ENCODE peak calls at places on chromosomes 6 and 20, in six cellular contexts. E is A549; V is kidney; R is esophagus squamous epithelium; C is CD8-positive, alpha-beta T cell; J is bronchial epithelial cell. H is an unnamed sample.

GRCh38 chr6:140319209-140319608 is 944.8 kb upstream of the CITED2 start:
- DNase-seq in E (no peak), V (no peak), R (no peak), C (no peak), J (no peak), H (peak; percentile 86)

GRCh38 chr6:139926711-139927110 is 552.3 kb upstream of the CITED2 start:
- DNase-seq in E (no peak), V (no peak), R (no peak), C (no peak), J (no peak), H (peak; percentile 41)

GRCh38 chr6:168013250-168013915 is 15.9 kb downstream of the KIF25 start:
- DNase-seq in E (no peak), V (no peak), R (no peak), C (no peak), J (no peak), H (no peak)

GRCh38 chr20:34984756-34985261 is 29.1 kb downstream of the MYH7B start:
- DNase-seq in E (no peak), V (peak; percentile 60), R (no peak), C (no peak), J (no peak), H (no peak)

GRCh38 chr6:43193929-43194328 is 11.9 kb downstream of the CUL9 start:
- DNase-seq in E (no peak), V (no peak), R (no peak), C (no peak), J (no peak), H (no peak)

GRCh38 chr6:25637946-25638345 is 14.1 kb upstream of the SCGN start:
- DNase-seq in E (no peak), V (no peak), R (no peak), C (no peak), J (peak; percentile 15), H (no peak)

GRCh38 chr6:27541212-27541931 is 68.5 kb upstream of the ZNF184 start:
- DNase-seq in E (no peak), V (no peak), R (no peak), C (no peak), J (peak; percentile 31), H (peak; percentile 20)

GRCh38 chr6:68718379-68719073 is 83.4 kb downstream of the ADGRB3 start:
- DNase-seq in E (no peak), V (no peak), R (no peak), C (no peak), J (peak; percentile 87), H (peak; percentile 44)

GRCh38 chr6:116963972-116964371 is 86.9 kb downstream of the RFX6 start:
- DNase-seq in E (no peak), V (no peak), R (no peak), C (no peak), J (no peak), H (no peak)

GRCh38 chr6:131992557-131992956 is 41.4 kb upstream of the CCN2 start:
- DNase-seq in E (no peak), V (no peak), R (no peak), C (no peak), J (no peak), H (no peak)

GRCh38 chr20:46088409-46089075 is 1.2 kb downstream of the NCOA5 start:
- DNase-seq in E (peak; percentile 10), V (no peak), R (no peak), C (no peak), J (peak; percentile 30), H (peak; percentile 36)

GRCh38 chr6:170575250-170575649 is 9.2 kb downstream of the PDCD2 start:
- DNase-seq in E (no peak), V (no peak), R (no peak), C (no peak), J (peak; percentile 24), H (peak; percentile 50)

GRCh38 chr20:13220194-13220856 is 749 bp upstream of the ISM1 start:
- DNase-seq in E (peak; percentile 55), V (peak; percentile 82), R (no peak), C (peak; percentile 22), J (peak; percentile 15), H (peak; percentile 20)

GRCh38 chr6:93678841-93679454 is 259.6 kb upstream of the EPHA7 start:
- DNase-seq in E (no peak), V (no peak), R (no peak), C (no peak), J (no peak), H (peak; percentile 29)

GRCh38 chr20:36297656-36298055 is 8.5 kb upstream of the DLGAP4 start:
- DNase-seq in E (no peak), V (no peak), R (no peak), C (no peak), J (no peak), H (no peak)

GRCh38 chr6:42297661-42298060 is 80.0 kb upstream of the MRPS10 start:
- DNase-seq in E (no peak), V (no peak), R (no peak), C (no peak), J (peak; percentile 57), H (no peak)

GRCh38 chr20:1435337-1435699 is 31.3 kb downstream of the NSFL1C start:
- DNase-seq in E (no peak), V (no peak), R (no peak), C (no peak), J (no peak), H (no peak)

GRCh38 chr20:1438361-1438760 is 28.3 kb downstream of the NSFL1C start:
- DNase-seq in E (no peak), V (no peak), R (no peak), C (no peak), J (no peak), H (no peak)

GRCh38 chr20:1437222-1437904 is 29.3 kb downstream of the NSFL1C start:
- DNase-seq in E (peak; percentile 85), V (peak; percentile 88), R (peak; percentile 19), C (peak; percentile 82), J (peak; percentile 72), H (peak; percentile 94)

GRCh38 chr20:1431158-1431557 is 35.5 kb downstream of the NSFL1C start:
- DNase-seq in E (no peak), V (no peak), R (no peak), C (no peak), J (no peak), H (no peak)

GRCh38 chr20:1434571-1435336 is 31.9 kb downstream of the NSFL1C start:
- DNase-seq in E (no peak), V (no peak), R (peak; percentile 12), C (peak; percentile 59), J (peak; percentile 81), H (peak; percentile 97)
- H3K4me3 ChIP-seq in E (no peak overlapping the region), V (no peak overlapping the region), R (no peak overlapping the region), C (no peak overlapping the region), J (no peak overlapping the region), H (no peak overlapping the region)

DNA sequence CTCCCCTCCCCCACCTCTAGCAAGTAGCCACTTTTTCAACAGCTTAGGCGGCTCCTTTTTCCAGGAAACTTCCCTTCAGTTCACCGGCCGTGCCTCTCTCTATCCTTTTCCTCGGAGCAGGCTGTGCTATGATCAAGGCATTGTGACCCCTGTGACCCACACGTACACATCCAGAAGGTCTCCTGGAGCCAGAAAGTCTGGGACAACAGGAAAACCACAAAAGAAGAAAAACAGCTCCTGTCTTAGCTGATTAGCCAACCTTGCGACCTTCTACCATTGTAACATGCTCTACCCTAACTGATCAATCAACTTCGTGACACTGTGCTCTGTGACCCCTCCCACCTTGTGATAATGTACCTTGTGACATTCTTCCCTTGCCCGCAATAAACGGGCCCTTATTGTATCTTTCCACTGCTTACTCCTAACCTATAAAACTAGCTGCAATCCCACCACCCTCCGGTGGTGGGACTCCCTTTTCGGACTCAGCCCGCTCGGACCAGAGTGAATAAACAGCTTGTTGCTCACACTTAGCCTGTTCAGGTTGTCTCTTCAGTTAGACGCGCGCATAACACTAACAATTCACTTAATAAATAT is 24.2 kb downstream of the ZNF311 start:
- DNase-seq in E (peak; percentile 78), V (no peak), R (no peak), C (peak; percentile 21), J (peak; percentile 62), H (peak; percentile 90)
- TF ChIP-seq CTCF in E (peak; percentile 11), V (peak; percentile 16), R (peak; percentile 52), C (peak; percentile 21), J (peak; percentile 21), H (peak; percentile 66)

DNA sequence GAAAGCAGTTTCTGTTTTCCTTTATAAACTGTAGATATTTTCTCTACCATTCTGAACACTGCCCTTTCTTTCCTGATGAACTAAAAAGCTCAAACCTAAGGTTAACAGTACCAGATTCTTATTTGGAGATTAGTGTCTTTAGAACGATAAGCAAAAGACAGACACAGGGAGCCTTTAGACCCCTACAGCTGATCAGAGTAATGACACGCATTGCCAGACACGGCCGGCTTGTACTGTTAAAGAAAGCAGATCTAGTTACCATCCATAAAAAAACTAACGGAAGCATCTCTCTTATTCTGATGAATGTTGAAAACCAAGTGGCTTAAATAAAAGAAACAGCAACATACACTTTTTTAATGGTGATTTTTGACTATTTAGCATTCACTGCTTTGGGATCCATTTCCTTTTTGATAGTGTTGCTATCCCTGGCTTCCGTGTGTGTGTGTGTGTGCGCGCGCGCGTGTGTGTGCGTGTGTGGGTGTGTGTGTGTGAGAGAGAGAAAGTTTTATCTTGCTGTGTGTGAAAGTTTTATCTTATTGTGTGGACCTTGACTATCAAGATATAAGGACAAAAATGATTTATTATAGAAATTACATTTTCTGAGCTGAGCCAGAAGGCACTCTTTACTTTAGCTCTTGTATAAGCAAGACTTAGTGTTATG is 95.6 kb upstream of the SLC35B3 start:
- DNase-seq in E (no peak), V (no peak), R (no peak), C (no peak), J (no peak), H (peak; percentile 4)
- H3K4me3 ChIP-seq in E (no peak overlapping the region), V (peak overlapping the region; percentile 59), R (no peak overlapping the region), C (no peak overlapping the region), J (no peak overlapping the region), H (no peak overlapping the region)

GRCh38 chr20:18977441-18977840 is 163.9 kb downstream of the SCP2D1 start:
- DNase-seq in E (no peak), V (no peak), R (no peak), C (no peak), J (no peak), H (no peak)
- TF ChIP-seq CTCF in E (no peak), V (no peak), R (no peak), C (no peak), J (no peak), H (no peak)

DNA sequence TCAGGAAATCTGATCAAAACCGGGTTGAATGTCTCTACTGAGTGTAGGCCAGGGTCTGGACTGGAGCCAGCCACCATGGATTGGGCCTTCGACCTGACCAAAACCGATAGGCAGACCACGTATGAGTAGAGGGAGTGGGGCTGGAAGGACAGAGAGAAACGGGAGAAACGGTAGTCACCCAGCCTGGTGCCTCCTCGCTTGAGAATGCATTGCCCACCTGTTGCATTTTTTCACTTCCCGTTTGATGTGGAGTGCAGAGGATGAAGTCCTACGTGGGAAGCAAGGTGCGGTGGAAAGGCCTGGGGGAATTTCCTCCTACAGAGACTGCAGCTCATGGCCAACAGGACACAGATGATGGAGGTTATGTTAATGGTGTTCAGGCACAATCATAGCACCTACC is 53.9 kb upstream of the ECI2 start:
- DNase-seq in E (no peak), V (no peak), R (no peak), C (no peak), J (no peak), H (no peak)
- H3K4me3 ChIP-seq in E (no peak overlapping the region), V (no peak overlapping the region), R (no peak overlapping the region), C (no peak overlapping the region), J (no peak overlapping the region), H (no peak overlapping the region)

DNA sequence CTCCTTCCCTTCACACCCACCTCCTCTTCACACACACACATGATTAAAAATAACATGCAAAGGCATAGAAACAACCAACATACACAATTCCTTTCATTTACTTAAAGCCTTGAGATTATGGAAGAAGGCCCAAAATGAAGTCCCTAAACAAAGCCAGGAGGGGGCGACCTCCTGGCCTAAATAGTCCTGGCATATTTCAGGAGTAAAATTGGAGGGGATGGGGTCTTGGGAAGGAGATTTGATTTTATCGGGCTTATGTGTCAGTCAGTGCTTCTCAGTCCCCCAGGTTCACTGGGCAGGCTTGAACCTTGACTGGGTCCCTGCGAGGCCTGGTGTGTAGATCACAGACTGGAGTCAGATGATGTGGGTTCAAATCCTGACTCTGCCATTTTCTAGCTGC is 266.4 kb downstream of the SAMD5 start:
- DNase-seq in E (no peak), V (no peak), R (no peak), C (no peak), J (no peak), H (peak; percentile 16)
- TF ChIP-seq CTCF in E (no peak), V (no peak), R (no peak), C (no peak), J (peak; percentile 11), H (peak; percentile 43)

H was measured in choroid plexus epithelial cell.